ENCODE peak calls at places on chromosome 19, in six cellular contexts. T is stimulated activated CD4-positive, alpha-beta T cell treated with anti-CD3 and anti-CD28 coated beads, Interleukin-12 subunit alpha, Interleukin-12 subunit beta, amount 100 ng/mL, for 4 hours; W is right atrium auricular region; K is cardiac fibroblast; U is AG08395; I is WTC11. Y is an unnamed sample.

GRCh38 chr19:3483226-3483628 is at the start of gene SMIM44:
- DNase-seq in T (no peak), W (no peak), K (no peak), U (no peak), I (no peak), Y (no peak)

GRCh38 chr19:44943801-44944249 is 1.8 kb downstream of the APOC4 start:
- DNase-seq in T (no peak), W (peak), K (peak), U (peak), I (no peak), Y (no peak)

GRCh38 chr19:50516456-50516855 is 2.7 kb upstream of the ASPDH start:
- DNase-seq in T (no peak), W (no peak), K (no peak), U (no peak), I (no peak), Y (no peak)

GRCh38 chr19:50844296-50844935 is 10.3 kb upstream of the KLK3 start:
- DNase-seq in T (no peak), W (no peak), K (no peak), U (no peak), I (no peak), Y (no peak)

GRCh38 chr19:44927746-44928145 is 13.3 kb downstream of the APOC1 start:
- DNase-seq in T (no peak), W (no peak), K (peak), U (peak), I (no peak), Y (no peak)

GRCh38 chr19:49949735-49950589 is 11.0 kb downstream of the SIGLEC11 start:
- DNase-seq in T (no peak), W (no peak), K (no peak), U (no peak), I (no peak), Y (no peak)

GRCh38 chr19:2542341-2543069 is 66.6 kb downstream of the GADD45B start:
- DNase-seq in T (no peak), W (no peak), K (peak), U (no peak), I (peak), Y (no peak)

GRCh38 chr19:8615022-8615421 is 4.5 kb upstream of the ADAMTS10 start:
- DNase-seq in T (no peak), W (no peak), K (no peak), U (no peak), I (no peak), Y (no peak)

GRCh38 chr19:4199699-4200293 is 17.3 kb downstream of the ANKRD24 start:
- DNase-seq in T (no peak), W (no peak), K (no peak), U (no peak), I (peak), Y (no peak)

GRCh38 chr19:51131780-51132680 is 7.3 kb downstream of the SIGLEC9 start:
- DNase-seq in T (no peak), W (peak), K (peak), U (peak), I (no peak), Y (no peak)

GRCh38 chr19:7488736-7489353 is at the start of gene PEX11G:
- DNase-seq in T (peak), W (peak), K (peak), U (peak), I (peak), Y (no peak)

GRCh38 chr19:46466536-46467199 is 4.7 kb downstream of the PNMA8A start:
- DNase-seq in T (no peak), W (no peak), K (peak), U (peak), I (no peak), Y (no peak)

GRCh38 chr19:49149652-49150105 is 5.5 kb downstream of the HRC start:
- DNase-seq in T (no peak), W (peak), K (peak), U (peak), I (peak), Y (no peak)

GRCh38 chr19:38852231-38853044 is 2.7 kb upstream of the HNRNPL start:
- DNase-seq in T (peak), W (peak), K (peak), U (peak), I (peak), Y (no peak)

GRCh38 chr19:1377176-1377964 is 6.3 kb upstream of the NDUFS7 start:
- DNase-seq in T (no peak), W (no peak), K (no peak), U (no peak), I (no peak), Y (no peak)

GRCh38 chr19:17330546-17331253 is 4.0 kb downstream of the ANO8 start:
- DNase-seq in T (no peak), W (no peak), K (no peak), U (no peak), I (no peak), Y (no peak)

GRCh38 chr19:45276284-45276687 is 25.2 kb downstream of the MARK4 start:
- DNase-seq in T (no peak), W (no peak), K (no peak), U (no peak), I (no peak), Y (no peak)

GRCh38 chr19:7456964-7457541 is 31.8 kb downstream of the PEX11G start:
- DNase-seq in T (no peak), W (no peak), K (peak), U (no peak), I (no peak), Y (no peak)

GRCh38 chr19:15101479-15102082 is 5.6 kb upstream of the SYDE1 start:
- DNase-seq in T (peak), W (no peak), K (peak), U (no peak), I (peak), Y (no peak)

GRCh38 chr19:45767410-45767880 is 1.6 kb downstream of the SIX5 start:
- DNase-seq in T (no peak), W (peak), K (peak), U (peak), I (peak), Y (no peak)

GRCh38 chr19:34172661-34173144 is 399 bp downstream of the LSM14A start:
- DNase-seq in T (no peak), W (no peak), K (no peak), U (peak), I (no peak), Y (no peak)

GRCh38 chr19:19655051-19655594 is 8.4 kb downstream of the ATP13A1 start:
- DNase-seq in T (no peak), W (no peak), K (no peak), U (no peak), I (no peak), Y (no peak)

GRCh38 chr19:49403404-49404187 is 15.5 kb downstream of the KASH5 start:
- DNase-seq in T (no peak), W (no peak), K (no peak), U (no peak), I (peak), Y (peak)

GRCh38 chr19:51023946-51024345 is 2.5 kb downstream of the KLK11 start:
- DNase-seq in T (no peak), W (no peak), K (no peak), U (no peak), I (no peak), Y (no peak)

GRCh38 chr19:49564616-49565045 is 15.7 kb downstream of the NOSIP start:
- DNase-seq in T (no peak), W (no peak), K (no peak), U (no peak), I (no peak), Y (no peak)

GRCh38 chr19:38924383-38924782 is 6.2 kb downstream of the SARS2 start:
- DNase-seq in T (no peak), W (no peak), K (no peak), U (no peak), I (no peak), Y (no peak)

GRCh38 chr19:12782424-12783225 is 7.3 kb upstream of the HOOK2 start:
- DNase-seq in T (peak), W (peak), K (peak), U (peak), I (peak), Y (no peak)

GRCh38 chr19:35828694-35829301 is 16.2 kb upstream of the PRODH2 start:
- DNase-seq in T (peak), W (no peak), K (peak), U (peak), I (peak), Y (no peak)

GRCh38 chr19:676343-677105 is at the start of gene FSTL3:
- DNase-seq in T (no peak), W (no peak), K (peak), U (peak), I (no peak), Y (no peak)

GRCh38 chr19:24166055-24166454 is 79.1 kb downstream of the ZNF254 start:
- DNase-seq in T (no peak), W (no peak), K (peak), U (peak), I (no peak), Y (no peak)

GRCh38 chr19:1991018-1991390 is 24.5 kb downstream of the BTBD2 start:
- DNase-seq in T (no peak), W (no peak), K (no peak), U (no peak), I (no peak), Y (no peak)

GRCh38 chr19:40599331-40600085 is 1.7 kb upstream of the LTBP4 start:
- DNase-seq in T (no peak), W (no peak), K (no peak), U (no peak), I (no peak), Y (no peak)

GRCh38 chr19:2813235-2814160 is 6.2 kb upstream of the ZNF554 start:
- DNase-seq in T (no peak), W (no peak), K (no peak), U (no peak), I (no peak), Y (no peak)

GRCh38 chr19:39166571-39167391 is 30.0 kb upstream of the NCCRP1 start:
- DNase-seq in T (no peak), W (peak), K (no peak), U (no peak), I (peak), Y (no peak)

GRCh38 chr19:11373166-11373884 is 1.1 kb upstream of the SWSAP1 start:
- DNase-seq in T (no peak), W (no peak), K (no peak), U (no peak), I (peak), Y (no peak)

GRCh38 chr19:7902796-7903243 is 857 bp upstream of the MAP2K7 start:
- DNase-seq in T (no peak), W (no peak), K (no peak), U (no peak), I (no peak), Y (no peak)

GRCh38 chr19:3370728-3371591 is 4.6 kb downstream of the NFIC start:
- DNase-seq in T (no peak), W (no peak), K (no peak), U (no peak), I (no peak), Y (no peak)

GRCh38 chr19:3803986-3804385 is 17.8 kb upstream of the MATK start:
- DNase-seq in T (no peak), W (no peak), K (no peak), U (no peak), I (no peak), Y (no peak)